ENCODE peak calls at places on chromosome 9, in nine cellular contexts. B is SJSA1, Q is vagina, C is A673, W is heart right ventricle, U is A549, J is heart left ventricle, Z is body of pancreas, X is brain microvascular endothelial cell. M is an unnamed sample.

GRCh38 chr9:134634190-134634589 is 7.4 kb upstream of the COL5A1 start:
- DNase-seq in W (no peak), Q (no peak), U (no peak), Z (no peak), C (no peak), X (no peak), J (peak), B (no peak), M (no peak)

GRCh38 chr9:83475741-83476140 is 62.5 kb downstream of the FRMD3 start:
- DNase-seq in J (no peak), W (no peak), B (no peak), X (no peak), C (no peak), Q (no peak), U (no peak), Z (no peak), M (no peak)

GRCh38 chr9:21549251-21549765 is 67.2 kb upstream of the IFNE start:
- DNase-seq in Q (no peak), J (no peak), Z (peak), C (no peak), B (peak), W (no peak), X (peak), U (peak), M (no peak)

GRCh38 chr9:21681641-21682040 is 120.8 kb upstream of the MTAP start:
- DNase-seq in B (no peak), Q (no peak), Z (no peak), J (no peak), W (no peak), C (peak), X (peak), U (peak), M (no peak)

GRCh38 chr9:38068616-38068865 is 486 bp downstream of the SHB start:
- DNase-seq in B (no peak), U (peak), Q (no peak), J (no peak), Z (peak), W (peak), C (peak), X (no peak), M (no peak)

GRCh38 chr9:87395804-87396458 is 101.7 kb upstream of the DAPK1 start:
- DNase-seq in Z (peak), C (no peak), J (no peak), U (peak), B (no peak), Q (no peak), X (no peak), W (no peak), M (no peak)

GRCh38 chr9:37407468-37407867 is 15.0 kb upstream of the GRHPR start:
- DNase-seq in Z (no peak), U (peak), B (no peak), X (no peak), J (no peak), W (no peak), Q (no peak), C (no peak), M (no peak)

GRCh38 chr9:34653131-34653530 is 1.1 kb downstream of the IL11RA start:
- DNase-seq in W (no peak), X (peak), Z (no peak), C (no peak), Q (no peak), U (no peak), J (no peak), B (no peak), M (no peak)

GRCh38 chr9:98045234-98046160 is 11.0 kb upstream of the NANS start:
- DNase-seq in U (peak), J (no peak), Z (no peak), Q (no peak), B (no peak), C (no peak), X (no peak), W (no peak), M (no peak)

GRCh38 chr9:80177949-80178480 is 606.2 kb downstream of the TLE4 start:
- DNase-seq in B (no peak), X (no peak), Z (no peak), U (no peak), W (no peak), Q (no peak), C (no peak), J (no peak), M (no peak)

GRCh38 chr9:91164724-91165520 is 196.8 kb downstream of the AUH start:
- DNase-seq in W (peak), Q (peak), J (peak), U (peak), Z (no peak), X (peak), C (no peak), B (peak), M (no peak)

GRCh38 chr9:69149321-69149807 is 24.7 kb upstream of the TJP2 start:
- DNase-seq in W (no peak), J (no peak), X (peak), C (no peak), U (no peak), Z (no peak), Q (no peak), B (no peak), M (no peak)

GRCh38 chr9:109194157-109194556 is 27.1 kb upstream of the FRRS1L start:
- DNase-seq in C (no peak), W (no peak), U (no peak), Q (no peak), B (no peak), Z (no peak), J (no peak), X (peak), M (no peak)

GRCh38 chr9:21688108-21689102 is 114.0 kb upstream of the MTAP start:
- DNase-seq in Q (no peak), B (peak), C (no peak), X (peak), W (no peak), U (peak), J (no peak), Z (no peak), M (no peak)

GRCh38 chr9:104794070-104794469 is 30.1 kb downstream of the NIPSNAP3B start:
- DNase-seq in W (no peak), J (no peak), Q (no peak), C (no peak), B (no peak), Z (no peak), X (no peak), U (no peak), M (peak)

GRCh38 chr9:76615149-76615548 is 149.1 kb upstream of the PCA3 start:
- DNase-seq in B (no peak), Q (no peak), Z (peak), W (no peak), U (no peak), C (no peak), J (no peak), X (no peak), M (no peak)
- H3K27ac ChIP-seq in B (no peak), Q (peak), Z (peak), W (peak), U (no peak), C (no peak), J (no peak), X (no peak), M (peak)

GRCh38 chr9:71295928-71296327 is 174.5 kb upstream of the TRPM3 start:
- DNase-seq in Q (no peak), Z (no peak), C (no peak), X (no peak), U (no peak), B (no peak), J (no peak), W (no peak), M (no peak)
- H3K27ac ChIP-seq in Q (no peak), Z (no peak), C (no peak), X (no peak), U (no peak), B (no peak), J (no peak), W (no peak), M (no peak)

DNA sequence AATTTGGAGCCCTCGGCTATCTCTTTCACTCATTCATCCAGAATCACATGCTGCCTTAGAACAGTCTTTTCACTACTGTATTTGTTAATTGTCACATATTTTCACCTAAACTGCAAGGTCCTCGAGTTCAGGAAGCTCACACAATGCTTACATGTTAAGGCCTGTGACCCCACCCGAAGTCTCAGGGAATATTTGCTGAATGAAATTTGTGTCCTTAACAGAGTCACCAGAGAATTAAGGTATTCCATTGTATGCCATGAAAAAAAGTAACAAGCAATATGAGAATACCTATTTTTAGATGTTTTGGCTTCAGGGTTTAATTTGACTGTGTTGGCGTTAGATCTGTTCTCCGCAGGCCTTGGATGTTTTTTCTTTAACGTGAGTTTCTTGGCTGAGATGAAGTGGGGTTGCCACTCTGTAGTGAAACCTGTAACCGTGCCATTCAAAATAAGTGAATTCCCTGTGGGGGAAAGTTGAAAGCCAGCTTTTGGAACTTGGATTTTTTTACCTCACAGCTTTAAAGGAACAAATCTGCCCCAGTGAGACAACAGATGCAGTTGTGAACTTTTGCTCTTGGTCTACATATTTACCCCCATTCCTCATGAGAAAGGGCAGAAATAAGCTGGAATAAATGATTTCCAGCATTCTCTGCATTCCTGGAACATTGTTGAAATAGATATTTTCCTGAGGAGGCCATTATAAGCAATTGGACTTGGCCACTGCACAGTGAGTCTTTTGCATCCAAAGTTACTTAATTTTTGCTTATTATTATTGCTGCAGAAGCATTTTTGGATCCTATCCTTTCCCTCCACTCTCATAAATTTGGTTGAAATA is 35.9 kb upstream of the FBP1 start:
- DNase-seq in Q (no peak), U (no peak), J (no peak), C (no peak), B (peak), W (no peak), X (peak), Z (no peak), M (no peak)
- H3K27ac ChIP-seq in Q (peak), U (peak), J (no peak), C (no peak), B (peak), W (no peak), X (peak), Z (peak), M (no peak)

GRCh38 chr9:93129286-93129685 is 4.8 kb downstream of the NINJ1 start:
- DNase-seq in C (no peak), U (no peak), X (no peak), Q (no peak), Z (no peak), W (no peak), J (peak), B (no peak), M (no peak)
- H3K27ac ChIP-seq in C (no peak), U (peak), X (no peak), Q (peak), Z (no peak), W (peak), J (peak), B (no peak), M (peak)

GRCh38 chr9:130693101-130693425 is 517 bp upstream of the EXOSC2 start:
- DNase-seq in Z (no peak), B (no peak), X (no peak), J (no peak), C (no peak), W (no peak), U (no peak), Q (no peak), M (no peak)
- H3K27ac ChIP-seq in Z (peak), B (no peak), X (peak), J (peak), C (peak), W (peak), U (peak), Q (peak), M (no peak)